ENCODE peak calls at places on chromosome 7, in five cellular contexts. One of them, this sample, is unnamed.

GRCh38 chr7:149815661-149816266 is 22.4 kb upstream of the ZNF862 start:
- DNase-seq in GM12878: no peak
- DNase-seq in SK-N-SH: no peak
- DNase-seq in IMR-90: no peak
- DNase-seq in K562: no peak
- DNase-seq in this sample: no peak

GRCh38 chr7:132592947-132593335 is 16.7 kb upstream of the PLXNA4 start:
- DNase-seq in SK-N-SH: peak
- DNase-seq in IMR-90: no peak
- DNase-seq in GM12878: no peak
- DNase-seq in K562: no peak
- DNase-seq in this sample: no peak

GRCh38 chr7:122307228-122307619 is 2.7 kb upstream of the FEZF1 start:
- DNase-seq in GM12878: no peak
- DNase-seq in IMR-90: no peak
- DNase-seq in SK-N-SH: no peak
- DNase-seq in K562: no peak
- DNase-seq in this sample: no peak

GRCh38 chr7:141074162-141074989 is 512 bp downstream of the TMEM178B start:
- DNase-seq in SK-N-SH: peak
- DNase-seq in IMR-90: no peak
- DNase-seq in K562: no peak
- DNase-seq in GM12878: no peak
- DNase-seq in this sample: no peak

GRCh38 chr7:74674166-74674565 is 16.6 kb downstream of the GTF2I start:
- DNase-seq in GM12878: no peak
- DNase-seq in K562: no peak
- DNase-seq in SK-N-SH: no peak
- DNase-seq in IMR-90: no peak
- DNase-seq in this sample: no peak

GRCh38 chr7:1979591-1980560 is 252.9 kb downstream of the MAD1L1 start:
- DNase-seq in IMR-90: no peak
- DNase-seq in K562: peak
- DNase-seq in SK-N-SH: no peak
- DNase-seq in GM12878: no peak
- DNase-seq in this sample: no peak

GRCh38 chr7:130868150-130868549 is 134.1 kb upstream of the KLF14 start:
- DNase-seq in K562: no peak
- DNase-seq in SK-N-SH: no peak
- DNase-seq in IMR-90: no peak
- DNase-seq in GM12878: no peak
- DNase-seq in this sample: no peak

GRCh38 chr7:65912220-65912619 is 39.3 kb downstream of the VKORC1L1 start:
- DNase-seq in K562: no peak
- DNase-seq in SK-N-SH: no peak
- DNase-seq in GM12878: no peak
- DNase-seq in IMR-90: no peak
- DNase-seq in this sample: no peak

GRCh38 chr7:92644406-92645113 is 54.4 kb upstream of the FAM133B start:
- DNase-seq in IMR-90: peak
- DNase-seq in SK-N-SH: no peak
- DNase-seq in GM12878: no peak
- DNase-seq in K562: no peak
- DNase-seq in this sample: no peak

GRCh38 chr7:32043688-32044087 is 26.5 kb downstream of the PDE1C start:
- DNase-seq in GM12878: no peak
- DNase-seq in SK-N-SH: no peak
- DNase-seq in K562: no peak
- DNase-seq in IMR-90: peak
- DNase-seq in this sample: peak

GRCh38 chr7:121994625-121995410 is 121.9 kb downstream of the PTPRZ1 start:
- DNase-seq in SK-N-SH: peak
- DNase-seq in K562: peak
- DNase-seq in IMR-90: peak
- DNase-seq in GM12878: no peak
- DNase-seq in this sample: peak

GRCh38 chr7:151560243-151560642 is 40.5 kb upstream of the RHEB start:
- DNase-seq in K562: no peak
- DNase-seq in GM12878: no peak
- DNase-seq in SK-N-SH: no peak
- DNase-seq in IMR-90: no peak
- DNase-seq in this sample: no peak

GRCh38 chr7:27642271-27642670 is 20.4 kb downstream of the HIBADH start:
- DNase-seq in GM12878: no peak
- DNase-seq in K562: no peak
- DNase-seq in SK-N-SH: no peak
- DNase-seq in IMR-90: no peak
- DNase-seq in this sample: no peak

GRCh38 chr7:91288208-91288824 is 24.1 kb downstream of the FZD1 start:
- DNase-seq in IMR-90: no peak
- DNase-seq in K562: peak
- DNase-seq in GM12878: no peak
- DNase-seq in SK-N-SH: no peak
- DNase-seq in this sample: no peak

GRCh38 chr7:157302314-157302711 is 34.5 kb upstream of the DNAJB6 start:
- DNase-seq in IMR-90: peak
- DNase-seq in SK-N-SH: peak
- DNase-seq in GM12878: peak
- DNase-seq in K562: no peak
- DNase-seq in this sample: no peak

GRCh38 chr7:142855756-142856564 is 1.1 kb downstream of the EPHB6 start:
- DNase-seq in K562: no peak
- DNase-seq in IMR-90: no peak
- DNase-seq in SK-N-SH: peak
- DNase-seq in GM12878: no peak
- DNase-seq in this sample: no peak

GRCh38 chr7:4684826-4685225 is 2.7 kb downstream of the FOXK1 start:
- DNase-seq in IMR-90: no peak
- DNase-seq in SK-N-SH: no peak
- DNase-seq in K562: no peak
- DNase-seq in GM12878: no peak
- DNase-seq in this sample: no peak

DNA sequence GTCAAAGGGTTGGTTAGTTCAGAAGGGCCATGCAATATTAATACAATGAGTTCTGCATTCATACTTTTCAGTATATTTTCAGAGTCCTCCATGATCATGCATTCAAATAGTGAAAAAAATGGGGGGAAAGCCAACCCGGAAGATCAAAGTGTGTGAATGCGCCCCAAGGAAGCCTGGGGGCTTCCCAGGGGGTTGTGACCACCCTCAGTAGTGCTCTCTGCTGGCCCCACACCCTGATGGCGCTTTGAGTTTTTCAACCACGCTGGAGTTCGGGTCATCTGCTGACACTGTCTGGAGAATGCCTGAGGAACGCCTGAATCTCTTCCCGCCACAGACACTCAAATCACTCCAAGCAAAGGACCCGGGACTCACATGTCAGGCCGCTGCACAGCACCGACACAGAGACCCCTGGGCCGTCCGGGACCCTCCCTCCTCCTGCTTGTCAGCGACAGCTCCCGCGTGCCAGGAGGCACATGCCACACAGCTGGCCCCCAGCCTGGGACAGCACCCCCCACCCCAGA is 1.0 kb downstream of the TNS3 start:
- DNase-seq in SK-N-SH: no peak
- DNase-seq in K562: no peak
- DNase-seq in GM12878: no peak
- DNase-seq in IMR-90: peak
- DNase-seq in this sample: no peak
- TF ChIP-seq RCOR1 in SK-N-SH: no peak
- TF ChIP-seq RCOR1 in K562: no peak
- TF ChIP-seq RCOR1 in GM12878: no peak
- TF ChIP-seq RCOR1 in IMR-90: no peak
- TF ChIP-seq RCOR1 in this sample: no peak

DNA sequence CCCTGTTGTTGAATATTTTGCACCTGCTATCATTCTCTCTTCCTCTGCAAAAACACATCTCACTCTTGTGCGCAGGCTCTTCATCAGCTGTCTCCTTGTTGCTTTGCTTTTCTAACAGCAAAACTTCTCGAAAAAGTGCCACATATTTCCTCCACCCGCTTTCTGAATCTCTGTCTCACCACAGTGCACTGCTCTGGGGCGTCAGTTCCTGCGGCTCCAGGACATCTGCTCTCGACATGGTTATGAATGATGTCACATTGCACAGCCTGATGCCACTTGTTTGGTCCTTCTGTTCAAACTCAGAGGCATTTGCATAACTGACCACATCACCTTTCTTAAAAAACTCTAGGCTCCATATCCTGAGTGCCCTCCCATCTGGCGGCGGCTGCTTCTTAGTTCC is 469.2 kb upstream of the COBL start:
- DNase-seq in K562: no peak
- DNase-seq in IMR-90: no peak
- DNase-seq in GM12878: no peak
- DNase-seq in SK-N-SH: no peak
- DNase-seq in this sample: no peak
- H3K27ac ChIP-seq in K562: no peak
- H3K27ac ChIP-seq in IMR-90: no peak
- H3K27ac ChIP-seq in GM12878: no peak
- H3K27ac ChIP-seq in SK-N-SH: no peak
- H3K27ac ChIP-seq in this sample: no peak

GRCh38 chr7:95471076-95471475 is 14.7 kb upstream of the ASB4 start:
- DNase-seq in K562: no peak
- DNase-seq in SK-N-SH: no peak
- DNase-seq in GM12878: no peak
- DNase-seq in IMR-90: no peak
- DNase-seq in this sample: no peak
- TF ChIP-seq RCOR1 in K562: no peak
- TF ChIP-seq RCOR1 in SK-N-SH: no peak
- TF ChIP-seq RCOR1 in GM12878: no peak
- TF ChIP-seq RCOR1 in IMR-90: no peak
- TF ChIP-seq RCOR1 in this sample: no peak

DNA sequence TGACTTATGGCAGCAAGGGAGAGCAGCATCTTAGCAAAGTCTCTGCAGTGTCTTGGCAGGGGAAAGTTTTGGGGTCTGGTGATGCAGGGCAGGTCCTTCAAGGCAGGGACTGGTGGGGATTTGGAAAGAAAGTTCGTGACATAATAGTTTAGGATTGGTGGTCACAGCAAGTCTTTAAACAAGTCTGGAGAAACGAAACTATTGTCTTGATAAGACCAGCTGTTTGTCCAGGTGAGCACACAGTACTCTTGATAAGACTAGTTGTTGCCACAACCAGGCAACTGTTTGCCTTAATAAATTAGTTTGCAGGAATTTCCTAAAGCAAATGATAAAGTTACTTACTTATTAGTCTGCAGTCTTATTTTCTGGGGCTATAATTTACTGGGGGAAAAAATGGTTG is 136.1 kb downstream of the AKR1D1 start:
- DNase-seq in SK-N-SH: no peak
- DNase-seq in K562: no peak
- DNase-seq in IMR-90: no peak
- DNase-seq in GM12878: no peak
- DNase-seq in this sample: no peak
- H3K27ac ChIP-seq in SK-N-SH: no peak
- H3K27ac ChIP-seq in K562: no peak
- H3K27ac ChIP-seq in IMR-90: no peak
- H3K27ac ChIP-seq in GM12878: no peak
- H3K27ac ChIP-seq in this sample: no peak

GRCh38 chr7:17022915-17023314 is 141.1 kb upstream of the AGR3 start:
- DNase-seq in SK-N-SH: no peak
- DNase-seq in GM12878: no peak
- DNase-seq in IMR-90: no peak
- DNase-seq in K562: no peak
- DNase-seq in this sample: no peak
- TF ChIP-seq RCOR1 in SK-N-SH: no peak
- TF ChIP-seq RCOR1 in GM12878: no peak
- TF ChIP-seq RCOR1 in IMR-90: no peak
- TF ChIP-seq RCOR1 in K562: no peak
- TF ChIP-seq RCOR1 in this sample: no peak

DNA sequence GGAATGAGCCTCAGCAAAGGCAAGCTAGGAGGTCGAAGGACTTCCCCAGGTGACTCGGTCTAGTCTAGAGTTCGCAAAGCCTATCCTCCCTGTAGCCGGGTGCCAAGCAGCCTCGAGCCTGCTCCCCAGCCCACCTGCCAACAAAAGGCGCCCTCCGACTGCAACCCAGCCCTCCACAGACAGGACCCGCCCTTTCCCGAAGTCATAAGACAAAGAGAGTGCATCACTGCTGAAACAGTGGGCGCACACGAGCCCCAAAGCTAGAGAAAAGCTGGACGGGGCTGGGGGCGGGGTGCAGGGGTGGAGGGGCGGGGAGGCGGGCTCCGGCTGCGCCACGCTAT is 667 bp upstream of the COL1A2 start:
- DNase-seq in IMR-90: peak
- DNase-seq in K562: no peak
- DNase-seq in SK-N-SH: peak
- DNase-seq in GM12878: no peak
- DNase-seq in this sample: no peak
- H3K27ac ChIP-seq in IMR-90: peak
- H3K27ac ChIP-seq in K562: no peak
- H3K27ac ChIP-seq in SK-N-SH: no peak
- H3K27ac ChIP-seq in GM12878: no peak
- H3K27ac ChIP-seq in this sample: no peak

DNA sequence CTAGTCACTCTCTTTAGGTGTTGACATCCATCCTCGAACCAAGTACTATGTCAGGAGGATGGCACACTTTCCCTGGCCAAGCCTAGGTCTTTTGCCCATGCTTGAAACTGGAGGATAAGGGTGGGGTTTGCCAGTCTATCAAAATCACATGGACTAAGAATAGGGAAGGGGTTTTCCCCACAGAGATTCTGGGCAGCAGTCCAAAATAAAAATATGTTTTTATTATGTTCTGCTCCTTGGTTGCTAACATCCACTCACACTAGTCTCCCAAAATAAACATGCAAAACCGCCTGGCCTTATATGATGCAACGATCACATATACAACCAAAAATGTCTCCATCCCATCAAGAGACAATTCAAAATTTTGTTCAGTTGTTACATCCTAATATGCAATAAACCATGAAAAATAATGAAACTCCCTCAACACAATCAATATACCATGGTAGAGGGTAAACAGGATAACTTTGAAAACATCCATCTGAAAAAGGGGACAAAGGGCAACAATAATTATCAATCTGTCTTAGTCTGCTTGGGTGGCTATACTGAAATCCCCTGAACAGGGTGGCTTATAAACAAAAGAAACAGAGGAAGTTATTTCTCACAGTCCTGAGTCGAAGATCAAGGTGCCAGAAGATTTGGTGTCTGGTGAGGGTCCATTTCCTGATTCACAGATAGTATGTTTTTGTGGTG is 159.4 kb downstream of the ETV1 start:
- DNase-seq in GM12878: no peak
- DNase-seq in SK-N-SH: no peak
- DNase-seq in IMR-90: peak
- DNase-seq in K562: no peak
- DNase-seq in this sample: no peak
- TF ChIP-seq RCOR1 in GM12878: no peak
- TF ChIP-seq RCOR1 in SK-N-SH: no peak
- TF ChIP-seq RCOR1 in IMR-90: no peak
- TF ChIP-seq RCOR1 in K562: no peak
- TF ChIP-seq RCOR1 in this sample: no peak